ENCODE peak calls at places on chromosomes 6 and 20, in seven cellular contexts. N is K562, I is HCT116, B is SK-N-SH, C is HepG2, H is H1, P is GM12878. L is an unnamed sample.

GRCh38 chr20:57429579-57430202 is 38.5 kb downstream of the RBM38 start:
- DNase-seq in H (no peak), B (no peak), C (peak), P (no peak), N (no peak), I (peak), L (no peak)

GRCh38 chr20:47400685-47401084 is 44.2 kb upstream of the ZMYND8 start:
- DNase-seq in N (peak), H (no peak), B (peak), P (no peak), I (no peak), C (no peak), L (no peak)

GRCh38 chr20:31484001-31484400 is 8.9 kb downstream of the REM1 start:
- DNase-seq in P (no peak), C (no peak), N (peak), B (peak), H (no peak), I (no peak), L (no peak)

GRCh38 chr6:1662532-1662931 is 52.8 kb downstream of the FOXC1 start:
- DNase-seq in N (no peak), C (no peak), P (no peak), H (no peak), I (no peak), B (no peak), L (no peak)

GRCh38 chr6:147169529-147169928 is 34.7 kb upstream of the STXBP5 start:
- DNase-seq in I (no peak), N (no peak), H (no peak), P (no peak), C (no peak), B (no peak), L (no peak)

GRCh38 chr6:143673638-143674037 is 4.1 kb upstream of the PHACTR2 start:
- DNase-seq in C (peak), P (no peak), N (no peak), H (peak), B (no peak), I (peak), L (peak)

GRCh38 chr6:148769304-148769968 is 22.6 kb downstream of the UST start:
- DNase-seq in B (no peak), C (no peak), H (no peak), I (no peak), P (no peak), N (no peak), L (peak)

GRCh38 chr20:19986419-19986818 is 30.7 kb upstream of the NAA20 start:
- DNase-seq in I (no peak), H (no peak), N (no peak), C (no peak), B (no peak), P (no peak), L (no peak)

GRCh38 chr6:18978330-18979128 is 591.4 kb downstream of the RNF144B start:
- DNase-seq in I (no peak), H (no peak), C (peak), P (no peak), N (no peak), B (no peak), L (peak)

GRCh38 chr6:149560736-149561135 is 5.4 kb upstream of the GINM1 start:
- DNase-seq in B (peak), H (no peak), N (no peak), P (no peak), I (peak), C (no peak), L (peak)

GRCh38 chr6:84667252-84668213 is 96.9 kb downstream of the TBX18 start:
- DNase-seq in B (no peak), C (no peak), N (no peak), I (no peak), H (no peak), P (no peak), L (no peak)

GRCh38 chr6:81752969-81753708 is 658 bp upstream of the TENT5A start:
- DNase-seq in B (peak), I (peak), C (peak), P (no peak), H (no peak), N (peak), L (peak)

GRCh38 chr20:47607208-47607613 is 105.5 kb downstream of the NCOA3 start:
- DNase-seq in C (no peak), N (no peak), H (no peak), I (peak), B (no peak), P (no peak), L (no peak)

GRCh38 chr6:16130437-16130891 is 1.6 kb downstream of the MYLIP start:
- DNase-seq in H (no peak), B (no peak), N (no peak), P (no peak), I (no peak), C (no peak), L (no peak)

GRCh38 chr20:58233881-58234528 is 5.6 kb upstream of the ANKRD60 start:
- DNase-seq in I (no peak), H (no peak), C (peak), P (no peak), N (peak), B (peak), L (no peak)

GRCh38 chr6:136594671-136595070 is 44.4 kb upstream of the MAP7 start:
- DNase-seq in P (no peak), N (no peak), H (no peak), C (no peak), I (no peak), B (no peak), L (no peak)

GRCh38 chr6:25586927-25587326 is 65.1 kb upstream of the SCGN start:
- DNase-seq in B (no peak), C (no peak), N (no peak), P (no peak), I (no peak), H (no peak), L (no peak)

GRCh38 chr6:103983000-103983399 is 876.7 kb downstream of the HACE1 start:
- DNase-seq in N (no peak), C (no peak), I (no peak), H (no peak), P (no peak), B (peak), L (no peak)

GRCh38 chr20:32582659-32583580 is 2.2 kb downstream of the NOL4L start:
- DNase-seq in C (no peak), B (peak), H (no peak), P (no peak), N (peak), I (no peak), L (peak)

GRCh38 chr6:97978855-97979271 is 695.8 kb upstream of the MMS22L start:
- DNase-seq in C (peak), B (no peak), I (peak), H (no peak), P (no peak), N (no peak), L (peak)

GRCh38 chr20:21315138-21315537 is 12.0 kb downstream of the XRN2 start:
- DNase-seq in B (no peak), C (no peak), I (no peak), H (no peak), P (no peak), N (no peak), L (no peak)

GRCh38 chr6:133132583-133132982 is 108.6 kb upstream of the EYA4 start:
- DNase-seq in B (peak), C (no peak), H (no peak), P (no peak), N (no peak), I (no peak), L (no peak)

GRCh38 chr20:37714973-37715657 is 21.3 kb downstream of the CTNNBL1 start:
- DNase-seq in H (no peak), N (no peak), P (no peak), I (no peak), C (no peak), B (no peak), L (no peak)

GRCh38 chr6:113281014-113281810 is 575.9 kb upstream of the MARCKS start:
- DNase-seq in P (no peak), N (no peak), C (no peak), B (no peak), H (no peak), I (no peak), L (no peak)

GRCh38 chr6:52390361-52390727 is 28.4 kb downstream of the PAQR8 start:
- DNase-seq in P (peak), I (peak), H (no peak), N (peak), C (peak), B (peak), L (no peak)

GRCh38 chr6:43584892-43585570 is 9.0 kb downstream of the POLH start:
- DNase-seq in N (no peak), I (no peak), B (no peak), P (no peak), C (no peak), H (no peak), L (no peak)

GRCh38 chr6:100344761-100345160 is 120.0 kb downstream of the SIM1 start:
- DNase-seq in P (no peak), C (no peak), H (no peak), N (no peak), I (no peak), B (no peak), L (no peak)

GRCh38 chr6:13427838-13428527 is 59.4 kb downstream of the GFOD1 start:
- DNase-seq in N (no peak), B (no peak), I (no peak), C (no peak), H (no peak), P (peak), L (no peak)

GRCh38 chr20:59159822-59160740 is 3.5 kb upstream of the ZNF831 start:
- DNase-seq in N (no peak), H (no peak), P (no peak), B (no peak), C (no peak), I (no peak), L (peak)

GRCh38 chr6:113927001-113927400 is 43.9 kb downstream of the HDAC2 start:
- DNase-seq in C (no peak), B (no peak), N (no peak), P (no peak), I (no peak), H (no peak), L (no peak)

GRCh38 chr20:19757487-19757972 is 528 bp upstream of the RIN2 start:
- DNase-seq in C (peak), P (no peak), I (no peak), H (no peak), B (peak), N (no peak), L (peak)

GRCh38 chr6:162178266-162178665 is 549.3 kb downstream of the PRKN start:
- DNase-seq in P (no peak), H (no peak), I (no peak), B (no peak), N (no peak), C (no peak), L (no peak)

GRCh38 chr6:162179196-162179951 is 548.2 kb downstream of the PRKN start:
- DNase-seq in I (no peak), P (no peak), H (no peak), N (no peak), C (no peak), B (no peak), L (no peak)

GRCh38 chr6:162181741-162182401 is 545.7 kb downstream of the PRKN start:
- DNase-seq in H (no peak), N (no peak), I (no peak), B (no peak), P (no peak), C (no peak), L (no peak)

GRCh38 chr6:162178666-162179065 is 548.9 kb downstream of the PRKN start:
- DNase-seq in H (no peak), I (no peak), C (no peak), P (no peak), N (no peak), B (no peak), L (no peak)

GRCh38 chr6:162177733-162178132 is 549.8 kb downstream of the PRKN start:
- DNase-seq in B (peak), N (no peak), I (no peak), P (no peak), C (no peak), H (no peak), L (no peak)
- TF ChIP-seq JUND in B (no peak), N (no peak), I (no peak), P (no peak), C (no peak), H (no peak), L (no peak)

GRCh38 chr20:42083280-42083679 is 465.1 kb upstream of the CHD6 start:
- DNase-seq in H (no peak), B (peak), C (no peak), N (no peak), I (no peak), P (no peak), L (no peak)

DNA sequence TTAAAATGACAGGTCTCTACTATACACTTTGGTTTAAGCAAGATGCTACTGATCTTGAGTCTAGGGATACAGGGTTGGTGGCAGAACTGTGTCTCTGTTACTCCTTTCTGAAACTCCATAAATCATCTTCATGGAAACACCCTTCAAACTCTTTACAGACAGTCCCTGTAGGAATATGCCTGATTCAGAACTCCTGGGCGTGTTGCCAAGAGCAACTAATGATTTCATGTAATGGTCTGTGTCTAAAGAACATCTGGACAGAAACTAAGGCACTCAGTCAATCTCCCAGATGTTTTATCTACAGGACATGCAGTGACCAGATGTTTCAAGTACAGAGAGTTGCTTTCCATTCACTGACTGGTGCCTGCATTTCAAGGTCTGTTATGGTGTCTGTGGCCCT is 464.4 kb upstream of the CHD6 start:
- DNase-seq in P (no peak), B (peak), C (no peak), N (no peak), H (no peak), I (no peak), L (no peak)
- TF ChIP-seq JUND in P (no peak), B (no peak), C (no peak), N (no peak), H (no peak), I (no peak), L (no peak)

GRCh38 chr6:34696739-34697543 is at the start of gene ILRUN:
- DNase-seq in C (peak), N (peak), I (peak), H (peak), B (peak), P (peak), L (peak)

GRCh38 chr6:34696189-34696738 is 303 bp downstream of the ILRUN start:
- DNase-seq in P (no peak), H (no peak), C (no peak), N (no peak), B (no peak), I (no peak), L (peak)

GRCh38 chr6:34697544-34697836 is 923 bp upstream of the ILRUN start:
- DNase-seq in C (no peak), N (no peak), H (no peak), P (no peak), I (no peak), B (peak), L (no peak)

GRCh38 chr6:34697904-34698557 is 1.5 kb upstream of the ILRUN start:
- DNase-seq in I (no peak), P (no peak), C (no peak), H (no peak), N (no peak), B (no peak), L (no peak)

DNA sequence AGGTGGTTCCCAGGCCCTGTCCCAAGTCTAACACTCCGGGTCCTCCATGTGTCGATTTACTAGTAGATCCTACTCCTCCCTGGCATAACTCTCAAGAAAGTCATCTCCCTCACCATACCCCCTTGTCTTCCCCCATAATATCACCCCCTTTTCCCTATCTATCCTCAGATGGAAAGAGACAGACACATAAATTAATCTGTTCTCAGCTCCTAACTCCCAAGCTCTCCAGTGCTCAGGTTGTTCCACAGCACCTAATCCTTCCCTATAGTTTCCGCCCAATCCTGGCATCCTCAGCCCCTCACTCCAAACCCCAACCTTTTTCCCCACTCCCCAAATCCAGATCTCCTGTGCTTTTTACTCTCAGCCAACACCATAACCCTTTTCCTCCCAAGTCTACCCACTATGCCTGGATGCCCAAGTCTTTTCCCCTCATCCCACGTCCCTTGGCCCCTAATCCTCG is 808 bp downstream of the ILRUN start:
- DNase-seq in H (no peak), N (no peak), C (no peak), I (no peak), B (peak), P (no peak), L (no peak)
- TF ChIP-seq JUND in H (no peak), N (no peak), C (no peak), I (no peak), B (no peak), P (no peak), L (no peak)

DNA sequence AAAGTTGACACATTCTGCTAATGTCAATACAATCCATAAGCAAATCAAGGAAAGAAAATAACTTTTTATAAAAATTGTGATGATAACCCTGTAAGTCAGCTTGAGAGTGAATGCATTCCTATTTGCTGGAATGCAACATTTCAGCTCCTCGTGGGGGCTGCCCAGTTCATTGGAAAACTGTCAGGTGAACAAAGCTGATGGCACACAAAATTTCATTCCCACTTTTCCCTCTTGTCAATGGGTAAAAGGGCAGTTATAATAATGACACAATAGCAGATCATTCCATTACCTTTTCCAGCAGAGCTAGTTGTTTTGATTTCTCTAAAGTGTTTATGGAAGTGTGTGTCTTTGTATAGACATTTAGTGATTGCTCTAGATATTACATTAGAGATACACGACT is 1124.6 kb upstream of the MAP3K7 start:
- DNase-seq in B (no peak), N (no peak), H (no peak), I (no peak), P (no peak), C (no peak), L (no peak)
- TF ChIP-seq JUND in B (no peak), N (no peak), H (no peak), I (no peak), P (no peak), C (no peak), L (no peak)

DNA sequence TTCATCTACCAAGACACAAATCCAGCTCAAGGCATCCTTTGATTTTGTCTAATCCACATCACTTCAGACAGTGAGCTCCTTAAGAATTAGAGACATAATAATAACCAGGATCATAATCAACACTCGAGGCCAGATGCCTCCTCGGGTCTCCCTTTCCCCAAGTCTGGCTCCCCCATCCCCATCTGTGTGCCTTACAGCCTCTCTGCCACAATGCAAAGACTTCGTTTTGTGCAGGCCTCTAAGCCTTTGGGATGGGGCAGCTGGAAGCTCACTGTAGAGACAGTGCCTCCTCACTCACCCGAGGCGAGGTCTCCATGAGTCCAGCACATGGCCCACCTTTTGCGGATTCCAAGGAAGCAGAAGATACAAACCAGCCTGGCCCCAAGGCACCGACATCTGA is 30.3 kb downstream of the LRFN2 start:
- DNase-seq in C (no peak), H (no peak), B (no peak), N (no peak), P (no peak), I (no peak), L (no peak)
- TF ChIP-seq JUND in C (no peak), H (no peak), B (no peak), N (no peak), P (no peak), I (no peak), L (no peak)

GRCh38 chr6:168371635-168371988 is 52.0 kb upstream of the DACT2 start:
- DNase-seq in P (no peak), B (no peak), N (no peak), H (no peak), I (no peak), C (no peak), L (no peak)
- TF ChIP-seq JUND in P (no peak), B (no peak), N (no peak), H (no peak), I (no peak), C (no peak), L (no peak)

GRCh38 chr6:118506071-118506638 is 41.9 kb upstream of the PLN start:
- DNase-seq in H (no peak), I (no peak), B (no peak), N (peak), C (no peak), P (no peak), L (no peak)

GRCh38 chr6:118504611-118505010 is 43.5 kb upstream of the PLN start:
- DNase-seq in H (no peak), C (no peak), B (no peak), P (no peak), N (no peak), I (no peak), L (no peak)

GRCh38 chr6:118505656-118506055 is 42.4 kb upstream of the PLN start:
- DNase-seq in C (no peak), P (no peak), B (no peak), I (no peak), H (no peak), N (no peak), L (no peak)

GRCh38 chr6:118509009-118509617 is 39.0 kb upstream of the PLN start:
- DNase-seq in B (peak), P (no peak), H (no peak), C (peak), N (peak), I (peak), L (peak)

GRCh38 chr6:118507636-118508035 is 40.5 kb upstream of the PLN start:
- DNase-seq in B (no peak), P (no peak), I (no peak), N (no peak), C (no peak), H (no peak), L (no peak)
- TF ChIP-seq JUND in B (no peak), P (no peak), I (no peak), N (no peak), C (no peak), H (no peak), L (no peak)

GRCh38 chr6:30446259-30446658 is 43.0 kb upstream of the HLA-E start:
- DNase-seq in P (no peak), H (no peak), B (no peak), N (no peak), I (no peak), C (no peak), L (no peak)

GRCh38 chr6:30450548-30450907 is 38.8 kb upstream of the HLA-E start:
- DNase-seq in P (no peak), H (no peak), C (no peak), B (no peak), N (no peak), I (no peak), L (no peak)

GRCh38 chr6:30444451-30444742 is 44.9 kb upstream of the HLA-E start:
- DNase-seq in C (no peak), N (no peak), I (no peak), B (no peak), P (no peak), H (no peak), L (no peak)

GRCh38 chr6:30443657-30444450 is 45.5 kb upstream of the HLA-E start:
- DNase-seq in N (no peak), B (no peak), I (no peak), C (no peak), H (no peak), P (no peak), L (peak)

DNA sequence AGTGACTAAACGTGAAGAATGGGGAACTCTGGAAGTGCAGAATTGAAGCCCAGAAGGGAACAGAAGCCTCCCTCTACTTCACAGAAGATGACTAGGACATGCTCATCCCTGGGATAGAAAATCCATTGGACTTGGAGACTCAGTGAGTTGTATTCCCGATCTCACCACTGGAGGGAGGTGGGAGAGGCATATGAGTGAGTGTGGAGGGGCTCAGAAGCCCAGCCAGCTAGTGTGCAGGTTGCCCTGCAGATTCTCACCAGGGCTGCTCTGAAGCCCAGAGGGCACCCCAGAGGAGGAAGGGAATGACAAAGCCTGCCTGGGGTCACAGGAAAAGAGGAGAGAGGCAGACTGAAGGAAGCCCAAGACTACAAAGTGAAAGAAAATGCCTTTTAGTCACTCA is 42.1 kb upstream of the HLA-E start:
- DNase-seq in H (peak), I (peak), B (no peak), C (peak), N (no peak), P (no peak), L (peak)
- TF ChIP-seq JUND in H (no peak), I (no peak), B (no peak), C (no peak), N (no peak), P (no peak), L (no peak)

L was measured in T47D.